ENCODE peak calls at places on chromosomes 5 and 9, in nine cellular contexts. One of them, this sample, is unnamed.

GRCh38 chr5:7745882-7746735 is 104.8 kb downstream of the CFAP90 start:
- DNase-seq in choroid plexus epithelial cell: peak; percentile 83
- DNase-seq in heart right ventricle: peak; percentile 21
- DNase-seq in HFFc6: peak; percentile 41
- DNase-seq in left ventricle myocardium inferior: peak; percentile 34
- DNase-seq in fibroblast of pulmonary artery: peak; percentile 78
- DNase-seq in WTC11: peak; percentile 88
- DNase-seq in heart left ventricle: peak; percentile 53
- DNase-seq in fibroblast of lung: peak; percentile 59
- DNase-seq in this sample: peak; percentile 90

GRCh38 chr5:172683264-172683663 is 42.2 kb downstream of the NEURL1B start:
- DNase-seq in choroid plexus epithelial cell: no peak
- DNase-seq in heart right ventricle: no peak
- DNase-seq in HFFc6: no peak
- DNase-seq in left ventricle myocardium inferior: no peak
- DNase-seq in fibroblast of pulmonary artery: no peak
- DNase-seq in WTC11: peak; percentile 54
- DNase-seq in heart left ventricle: no peak
- DNase-seq in fibroblast of lung: no peak
- DNase-seq in this sample: no peak

GRCh38 chr9:89576404-89576824 is 28.4 kb upstream of the GADD45G start:
- DNase-seq in choroid plexus epithelial cell: peak; percentile 63
- DNase-seq in heart right ventricle: no peak
- DNase-seq in HFFc6: no peak
- DNase-seq in left ventricle myocardium inferior: no peak
- DNase-seq in fibroblast of pulmonary artery: peak; percentile 67
- DNase-seq in WTC11: no peak
- DNase-seq in heart left ventricle: no peak
- DNase-seq in fibroblast of lung: peak; percentile 13
- DNase-seq in this sample: no peak

GRCh38 chr5:150263801-150264621 is 25.6 kb downstream of the CAMK2A start:
- DNase-seq in choroid plexus epithelial cell: peak; percentile 85
- DNase-seq in heart right ventricle: no peak
- DNase-seq in HFFc6: peak; percentile 92
- DNase-seq in left ventricle myocardium inferior: no peak
- DNase-seq in fibroblast of pulmonary artery: peak; percentile 81
- DNase-seq in WTC11: no peak
- DNase-seq in heart left ventricle: peak; percentile 55
- DNase-seq in fibroblast of lung: peak; percentile 92
- DNase-seq in this sample: peak; percentile 46

GRCh38 chr9:80285325-80285724 is 713.6 kb downstream of the TLE4 start:
- DNase-seq in choroid plexus epithelial cell: peak; percentile 71
- DNase-seq in heart right ventricle: no peak
- DNase-seq in HFFc6: no peak
- DNase-seq in left ventricle myocardium inferior: no peak
- DNase-seq in fibroblast of pulmonary artery: peak; percentile 3
- DNase-seq in WTC11: peak; percentile 14
- DNase-seq in heart left ventricle: no peak
- DNase-seq in fibroblast of lung: peak; percentile 21
- DNase-seq in this sample: peak; percentile 36

GRCh38 chr9:6054280-6055099 is 39.1 kb upstream of the RANBP6 start:
- DNase-seq in choroid plexus epithelial cell: peak; percentile 87
- DNase-seq in heart right ventricle: peak; percentile 27
- DNase-seq in HFFc6: peak; percentile 58
- DNase-seq in left ventricle myocardium inferior: peak; percentile 38
- DNase-seq in fibroblast of pulmonary artery: peak; percentile 88
- DNase-seq in WTC11: peak; percentile 82
- DNase-seq in heart left ventricle: peak; percentile 68
- DNase-seq in fibroblast of lung: peak; percentile 56
- DNase-seq in this sample: peak; percentile 85

GRCh38 chr5:73437126-73438047 is 11.2 kb downstream of the FOXD1 start:
- DNase-seq in choroid plexus epithelial cell: peak; percentile 88
- DNase-seq in heart right ventricle: peak; percentile 21
- DNase-seq in HFFc6: peak; percentile 30
- DNase-seq in left ventricle myocardium inferior: no peak
- DNase-seq in fibroblast of pulmonary artery: no peak
- DNase-seq in WTC11: peak; percentile 82
- DNase-seq in heart left ventricle: no peak
- DNase-seq in fibroblast of lung: peak; percentile 86
- DNase-seq in this sample: no peak

GRCh38 chr9:121574771-121575519 is 75.3 kb upstream of the GGTA1 start:
- DNase-seq in choroid plexus epithelial cell: no peak
- DNase-seq in heart right ventricle: no peak
- DNase-seq in HFFc6: no peak
- DNase-seq in left ventricle myocardium inferior: no peak
- DNase-seq in fibroblast of pulmonary artery: no peak
- DNase-seq in WTC11: no peak
- DNase-seq in heart left ventricle: no peak
- DNase-seq in fibroblast of lung: no peak
- DNase-seq in this sample: peak; percentile 91

GRCh38 chr5:154351141-154351540 is 94.7 kb upstream of the SAP30L start:
- DNase-seq in choroid plexus epithelial cell: no peak
- DNase-seq in heart right ventricle: no peak
- DNase-seq in HFFc6: no peak
- DNase-seq in left ventricle myocardium inferior: no peak
- DNase-seq in fibroblast of pulmonary artery: no peak
- DNase-seq in WTC11: no peak
- DNase-seq in heart left ventricle: no peak
- DNase-seq in fibroblast of lung: no peak
- DNase-seq in this sample: no peak

GRCh38 chr9:18346761-18347160 is 127.2 kb upstream of the ADAMTSL1 start:
- DNase-seq in choroid plexus epithelial cell: no peak
- DNase-seq in heart right ventricle: no peak
- DNase-seq in HFFc6: no peak
- DNase-seq in left ventricle myocardium inferior: no peak
- DNase-seq in fibroblast of pulmonary artery: no peak
- DNase-seq in WTC11: no peak
- DNase-seq in heart left ventricle: no peak
- DNase-seq in fibroblast of lung: no peak
- DNase-seq in this sample: no peak

GRCh38 chr5:98349251-98349989 is 424.0 kb upstream of the RGMB start:
- DNase-seq in choroid plexus epithelial cell: peak; percentile 77
- DNase-seq in heart right ventricle: no peak
- DNase-seq in HFFc6: peak; percentile 90
- DNase-seq in left ventricle myocardium inferior: no peak
- DNase-seq in fibroblast of pulmonary artery: peak; percentile 66
- DNase-seq in WTC11: no peak
- DNase-seq in heart left ventricle: no peak
- DNase-seq in fibroblast of lung: peak; percentile 79
- DNase-seq in this sample: no peak

GRCh38 chr5:143560378-143560777 is 156.9 kb upstream of the NR3C1 start:
- DNase-seq in choroid plexus epithelial cell: no peak
- DNase-seq in heart right ventricle: no peak
- DNase-seq in HFFc6: no peak
- DNase-seq in left ventricle myocardium inferior: no peak
- DNase-seq in fibroblast of pulmonary artery: no peak
- DNase-seq in WTC11: no peak
- DNase-seq in heart left ventricle: no peak
- DNase-seq in fibroblast of lung: no peak
- DNase-seq in this sample: no peak

GRCh38 chr5:110900829-110901228 is 162.0 kb downstream of the SLC25A46 start:
- DNase-seq in choroid plexus epithelial cell: peak; percentile 90
- DNase-seq in heart right ventricle: no peak
- DNase-seq in HFFc6: peak; percentile 80
- DNase-seq in left ventricle myocardium inferior: no peak
- DNase-seq in fibroblast of pulmonary artery: peak; percentile 83
- DNase-seq in WTC11: no peak
- DNase-seq in heart left ventricle: no peak
- DNase-seq in fibroblast of lung: peak; percentile 99
- DNase-seq in this sample: no peak

GRCh38 chr5:138354926-138355378 is 2.5 kb downstream of the KDM3B start:
- DNase-seq in choroid plexus epithelial cell: peak; percentile 94
- DNase-seq in heart right ventricle: no peak
- DNase-seq in HFFc6: peak; percentile 84
- DNase-seq in left ventricle myocardium inferior: no peak
- DNase-seq in fibroblast of pulmonary artery: peak; percentile 83
- DNase-seq in WTC11: peak; percentile 37
- DNase-seq in heart left ventricle: no peak
- DNase-seq in fibroblast of lung: peak; percentile 88
- DNase-seq in this sample: no peak

GRCh38 chr5:38595149-38595725 is 38.8 kb upstream of the LIFR start:
- DNase-seq in choroid plexus epithelial cell: peak; percentile 74
- DNase-seq in heart right ventricle: no peak
- DNase-seq in HFFc6: peak; percentile 76
- DNase-seq in left ventricle myocardium inferior: no peak
- DNase-seq in fibroblast of pulmonary artery: peak; percentile 79
- DNase-seq in WTC11: no peak
- DNase-seq in heart left ventricle: no peak
- DNase-seq in fibroblast of lung: peak; percentile 78
- DNase-seq in this sample: no peak

GRCh38 chr5:170219615-170220014 is 13.2 kb upstream of the C5orf58 start:
- DNase-seq in choroid plexus epithelial cell: peak; percentile 13
- DNase-seq in heart right ventricle: no peak
- DNase-seq in HFFc6: peak; percentile 78
- DNase-seq in left ventricle myocardium inferior: no peak
- DNase-seq in fibroblast of pulmonary artery: peak; percentile 34
- DNase-seq in WTC11: no peak
- DNase-seq in heart left ventricle: no peak
- DNase-seq in fibroblast of lung: peak; percentile 84
- DNase-seq in this sample: no peak

DNA sequence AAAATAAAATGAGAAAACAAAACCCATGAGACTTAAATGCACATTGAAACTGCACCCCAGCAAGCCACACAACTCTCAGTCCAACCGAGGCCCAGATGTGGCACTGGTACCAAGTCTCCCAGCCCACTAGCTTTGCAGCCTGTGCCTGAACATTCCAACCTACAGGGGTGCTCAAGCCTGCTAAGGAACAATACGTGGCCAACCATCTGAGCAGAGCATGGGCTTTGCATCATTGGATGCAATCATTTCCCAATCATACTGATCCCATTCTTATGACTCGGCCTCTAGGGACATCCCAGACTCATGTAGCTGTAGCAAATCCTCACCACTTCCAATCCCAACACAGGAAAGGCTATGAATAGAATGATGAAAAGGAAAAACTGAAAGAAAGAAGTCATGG is 297.2 kb downstream of the SPOCK1 start:
- DNase-seq in choroid plexus epithelial cell: peak; percentile 33
- DNase-seq in heart right ventricle: no peak
- DNase-seq in HFFc6: peak; percentile 80
- DNase-seq in left ventricle myocardium inferior: no peak
- DNase-seq in fibroblast of pulmonary artery: peak; percentile 91
- DNase-seq in WTC11: no peak
- DNase-seq in heart left ventricle: peak; percentile 35
- DNase-seq in fibroblast of lung: peak; percentile 61
- DNase-seq in this sample: no peak
- TF ChIP-seq CTCF in choroid plexus epithelial cell: no peak
- TF ChIP-seq CTCF in heart right ventricle: peak; percentile 23
- TF ChIP-seq CTCF in HFFc6: peak; percentile 74
- TF ChIP-seq CTCF in left ventricle myocardium inferior: no peak
- TF ChIP-seq CTCF in fibroblast of pulmonary artery: peak; percentile 53
- TF ChIP-seq CTCF in WTC11: no peak
- TF ChIP-seq CTCF in heart left ventricle: no peak
- TF ChIP-seq CTCF in fibroblast of lung: no peak
- TF ChIP-seq CTCF in this sample: no peak

DNA sequence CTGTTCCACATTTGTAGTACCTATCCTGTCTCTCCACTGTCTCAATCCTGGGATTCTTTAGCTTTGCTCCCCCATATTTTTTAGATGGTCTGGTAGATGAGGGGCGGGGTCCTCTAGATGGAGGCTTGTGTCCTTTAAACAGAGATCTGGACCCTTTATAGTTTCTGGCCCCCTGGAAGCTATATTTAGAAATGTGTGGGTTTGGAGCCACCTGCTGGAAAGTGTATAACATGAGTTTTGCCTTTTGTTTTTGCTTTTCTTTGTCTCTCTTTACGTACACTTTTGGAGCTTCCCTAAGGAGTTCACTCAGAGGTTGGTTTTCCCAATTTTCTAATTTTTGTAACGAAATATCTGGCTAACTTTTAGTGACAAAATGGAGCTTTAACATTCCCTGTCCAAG is 110.7 kb downstream of the CFAP95 start:
- DNase-seq in choroid plexus epithelial cell: peak; percentile 41
- DNase-seq in heart right ventricle: no peak
- DNase-seq in HFFc6: peak; percentile 10
- DNase-seq in left ventricle myocardium inferior: no peak
- DNase-seq in fibroblast of pulmonary artery: peak; percentile 46
- DNase-seq in WTC11: no peak
- DNase-seq in heart left ventricle: no peak
- DNase-seq in fibroblast of lung: peak; percentile 6
- DNase-seq in this sample: peak; percentile 12
- TF ChIP-seq CTCF in choroid plexus epithelial cell: peak; percentile 63
- TF ChIP-seq CTCF in heart right ventricle: no peak
- TF ChIP-seq CTCF in HFFc6: peak; percentile 79
- TF ChIP-seq CTCF in left ventricle myocardium inferior: no peak
- TF ChIP-seq CTCF in fibroblast of pulmonary artery: peak; percentile 59
- TF ChIP-seq CTCF in WTC11: peak; percentile 14
- TF ChIP-seq CTCF in heart left ventricle: no peak
- TF ChIP-seq CTCF in fibroblast of lung: peak; percentile 33
- TF ChIP-seq CTCF in this sample: peak; percentile 42

GRCh38 chr5:27652505-27652904 is 614.1 kb upstream of the CDH9 start:
- DNase-seq in choroid plexus epithelial cell: no peak
- DNase-seq in heart right ventricle: no peak
- DNase-seq in HFFc6: no peak
- DNase-seq in left ventricle myocardium inferior: no peak
- DNase-seq in fibroblast of pulmonary artery: no peak
- DNase-seq in WTC11: no peak
- DNase-seq in heart left ventricle: no peak
- DNase-seq in fibroblast of lung: no peak
- DNase-seq in this sample: peak; percentile 67
- TF ChIP-seq CTCF in choroid plexus epithelial cell: no peak
- TF ChIP-seq CTCF in heart right ventricle: no peak
- TF ChIP-seq CTCF in HFFc6: peak; percentile 22
- TF ChIP-seq CTCF in left ventricle myocardium inferior: no peak
- TF ChIP-seq CTCF in fibroblast of pulmonary artery: no peak
- TF ChIP-seq CTCF in WTC11: no peak
- TF ChIP-seq CTCF in heart left ventricle: no peak
- TF ChIP-seq CTCF in fibroblast of lung: no peak
- TF ChIP-seq CTCF in this sample: peak; percentile 67

GRCh38 chr5:93805616-93806393 is 64.4 kb upstream of the POU5F2 start:
- DNase-seq in choroid plexus epithelial cell: no peak
- DNase-seq in heart right ventricle: no peak
- DNase-seq in HFFc6: no peak
- DNase-seq in left ventricle myocardium inferior: no peak
- DNase-seq in fibroblast of pulmonary artery: no peak
- DNase-seq in WTC11: no peak
- DNase-seq in heart left ventricle: no peak
- DNase-seq in fibroblast of lung: no peak
- DNase-seq in this sample: no peak

DNA sequence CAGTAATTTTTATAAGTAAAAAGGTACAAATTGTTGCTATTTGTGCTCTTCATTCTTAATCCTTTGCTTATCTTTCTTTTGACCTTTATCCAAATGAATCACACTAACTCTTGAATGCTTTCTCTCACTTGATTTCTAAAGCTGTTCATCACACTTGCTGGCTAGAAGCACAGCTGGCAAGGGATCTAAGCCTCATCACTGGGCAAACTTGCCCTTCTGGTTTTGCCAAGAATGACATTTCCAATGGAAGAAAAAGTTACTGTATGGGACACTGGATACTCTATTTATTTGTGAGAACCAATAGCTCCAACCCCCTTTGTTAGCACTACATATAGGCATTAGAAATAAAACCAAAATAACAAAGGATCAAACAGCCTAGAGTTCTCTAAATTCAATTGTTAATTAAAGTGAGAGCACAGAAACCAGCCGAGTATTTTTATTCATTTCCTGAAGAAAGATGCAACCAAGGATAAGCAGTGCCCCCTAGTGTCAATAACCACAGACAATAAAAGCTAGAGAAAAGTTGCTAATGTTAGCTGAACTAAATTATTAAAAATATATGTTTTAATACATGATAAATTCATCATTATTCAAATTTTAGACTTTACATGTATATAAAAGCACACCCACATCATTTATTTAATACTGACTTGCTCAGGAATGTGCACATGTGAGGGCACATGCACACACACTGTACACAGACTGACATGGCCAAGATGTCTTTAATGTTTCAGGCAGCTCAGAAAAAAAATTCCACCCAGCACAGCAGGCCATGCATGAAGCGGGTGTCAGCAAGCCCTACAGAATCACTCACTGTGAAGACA is 59.8 kb upstream of the POU5F2 start:
- DNase-seq in choroid plexus epithelial cell: peak; percentile 82
- DNase-seq in heart right ventricle: no peak
- DNase-seq in HFFc6: peak; percentile 48
- DNase-seq in left ventricle myocardium inferior: no peak
- DNase-seq in fibroblast of pulmonary artery: peak; percentile 73
- DNase-seq in WTC11: no peak
- DNase-seq in heart left ventricle: no peak
- DNase-seq in fibroblast of lung: peak; percentile 76
- DNase-seq in this sample: peak; percentile 21
- TF ChIP-seq CTCF in choroid plexus epithelial cell: peak; percentile 60
- TF ChIP-seq CTCF in heart right ventricle: peak; percentile 76
- TF ChIP-seq CTCF in HFFc6: peak; percentile 92
- TF ChIP-seq CTCF in left ventricle myocardium inferior: peak; percentile 77
- TF ChIP-seq CTCF in fibroblast of pulmonary artery: peak; percentile 59
- TF ChIP-seq CTCF in WTC11: peak; percentile 22
- TF ChIP-seq CTCF in heart left ventricle: peak; percentile 56
- TF ChIP-seq CTCF in fibroblast of lung: peak; percentile 52
- TF ChIP-seq CTCF in this sample: peak; percentile 16